ENCODE peak calls at places on chromosome 1, in seven cellular contexts. W is upper lobe of right lung; V is fibroblast of lung; T is NCI-H82; Z is COR-L47; B is HEK293T; P is naive thymus-derived CD8-positive, alpha-beta T cell. C is an unnamed sample.

GRCh38 chr1:193318347-193318746 is 131.9 kb upstream of the B3GALT2 start:
- DNase-seq in P (no peak), Z (no peak), T (no peak), W (no peak), B (no peak), V (no peak), C (no peak)

GRCh38 chr1:210296682-210297081 is 32.0 kb upstream of the HHAT start:
- DNase-seq in W (no peak), Z (no peak), T (no peak), P (no peak), B (no peak), V (no peak), C (no peak)

GRCh38 chr1:60222492-60223369 is 149.2 kb upstream of the C1orf87 start:
- DNase-seq in B (no peak), T (peak; percentile 44), W (no peak), V (no peak), Z (no peak), P (no peak), C (no peak)

GRCh38 chr1:200895448-200895799 is 724 bp downstream of the INAVA start:
- DNase-seq in V (no peak), T (no peak), W (no peak), Z (no peak), B (no peak), P (no peak), C (no peak)

GRCh38 chr1:183227963-183228649 is 42.0 kb downstream of the LAMC2 start:
- DNase-seq in V (peak; percentile 61), W (no peak), T (peak; percentile 69), P (no peak), Z (peak; percentile 23), B (peak; percentile 85), C (peak; percentile 26)

GRCh38 chr1:209370616-209371015 is 212.9 kb upstream of the CAMK1G start:
- DNase-seq in T (no peak), B (no peak), V (no peak), W (no peak), P (no peak), Z (no peak), C (no peak)

GRCh38 chr1:198943484-198943883 is 304.6 kb downstream of the PTPRC start:
- DNase-seq in V (no peak), Z (no peak), W (no peak), B (no peak), T (no peak), P (no peak), C (no peak)

GRCh38 chr1:8864713-8865397 is 13.6 kb downstream of the ENO1 start:
- DNase-seq in Z (no peak), P (no peak), B (no peak), T (no peak), V (no peak), W (no peak), C (no peak)

GRCh38 chr1:63261736-63262142 is 60.6 kb upstream of the FOXD3 start:
- DNase-seq in T (no peak), B (no peak), V (peak; percentile 15), Z (no peak), P (no peak), W (no peak), C (no peak)

GRCh38 chr1:3692593-3692992 is 40.3 kb downstream of the TP73 start:
- DNase-seq in B (no peak), P (no peak), W (no peak), Z (no peak), V (no peak), T (no peak), C (no peak)

GRCh38 chr1:77940921-77941570 is 37.8 kb downstream of the FUBP1 start:
- DNase-seq in B (no peak), V (peak; percentile 35), T (no peak), Z (no peak), P (no peak), W (no peak), C (no peak)

GRCh38 chr1:33719771-33720670 is 143.9 kb upstream of the HMGB4 start:
- DNase-seq in P (no peak), T (no peak), B (no peak), W (no peak), V (no peak), Z (no peak), C (no peak)

GRCh38 chr1:223041481-223041880 is 101.6 kb downstream of the TLR5 start:
- DNase-seq in Z (no peak), P (no peak), T (no peak), V (no peak), B (no peak), W (no peak), C (peak; percentile 9)

GRCh38 chr1:161351482-161351881 is 16.2 kb downstream of the CFAP126 start:
- DNase-seq in T (peak; percentile 81), B (no peak), W (no peak), V (no peak), Z (no peak), P (no peak), C (no peak)

GRCh38 chr1:243493156-243494129 is 237.6 kb downstream of the SDCCAG8 start:
- DNase-seq in V (peak; percentile 29), P (no peak), T (peak; percentile 69), Z (no peak), B (no peak), W (no peak), C (no peak)

GRCh38 chr1:180028864-180029263 is 74.3 kb downstream of the CEP350 start:
- DNase-seq in B (no peak), P (no peak), T (no peak), V (no peak), Z (no peak), W (no peak), C (no peak)